ENCODE peak calls at places on chromosomes 6 and 20, in four cellular contexts. One of them, this sample, is unnamed.

GRCh38 chr6:116631379-116631990 is 15.2 kb downstream of the RSPH4A start:
- DNase-seq in NCI-H1436 treated with DMSO at 0.1 percent for 48 hours: no peak
- DNase-seq in epithelial cell of prostate: no peak
- DNase-seq in left cardiac atrium: no peak
- DNase-seq in this sample: no peak

GRCh38 chr6:42142118-42142835 is at the start of gene C6orf132:
- DNase-seq in NCI-H1436 treated with DMSO at 0.1 percent for 48 hours: no peak
- DNase-seq in epithelial cell of prostate: no peak
- DNase-seq in left cardiac atrium: peak; percentile 42
- DNase-seq in this sample: no peak

GRCh38 chr6:83309344-83309743 is 116.2 kb downstream of the RWDD2A start:
- DNase-seq in NCI-H1436 treated with DMSO at 0.1 percent for 48 hours: no peak
- DNase-seq in epithelial cell of prostate: no peak
- DNase-seq in left cardiac atrium: no peak
- DNase-seq in this sample: no peak

GRCh38 chr6:40894962-40895799 is 143.8 kb downstream of the UNC5CL start:
- DNase-seq in NCI-H1436 treated with DMSO at 0.1 percent for 48 hours: no peak
- DNase-seq in epithelial cell of prostate: no peak
- DNase-seq in left cardiac atrium: peak; percentile 64
- DNase-seq in this sample: no peak

GRCh38 chr6:113862112-113862511 is 5.0 kb downstream of the MARCKS start:
- DNase-seq in NCI-H1436 treated with DMSO at 0.1 percent for 48 hours: no peak
- DNase-seq in epithelial cell of prostate: no peak
- DNase-seq in left cardiac atrium: no peak
- DNase-seq in this sample: no peak

GRCh38 chr6:160991411-160992322 is at the start of gene MAP3K4:
- DNase-seq in NCI-H1436 treated with DMSO at 0.1 percent for 48 hours: no peak
- DNase-seq in epithelial cell of prostate: no peak
- DNase-seq in left cardiac atrium: peak; percentile 88
- DNase-seq in this sample: peak; percentile 57

GRCh38 chr6:9914951-9915350 is 499.9 kb downstream of the TFAP2A start:
- DNase-seq in NCI-H1436 treated with DMSO at 0.1 percent for 48 hours: no peak
- DNase-seq in epithelial cell of prostate: no peak
- DNase-seq in left cardiac atrium: no peak
- DNase-seq in this sample: no peak

GRCh38 chr6:16318538-16318937 is 80.2 kb downstream of the GMPR start:
- DNase-seq in NCI-H1436 treated with DMSO at 0.1 percent for 48 hours: no peak
- DNase-seq in epithelial cell of prostate: no peak
- DNase-seq in left cardiac atrium: no peak
- DNase-seq in this sample: no peak

GRCh38 chr6:138543648-138544047 is 44.4 kb upstream of the NHSL1 start:
- DNase-seq in NCI-H1436 treated with DMSO at 0.1 percent for 48 hours: no peak
- DNase-seq in epithelial cell of prostate: no peak
- DNase-seq in left cardiac atrium: no peak
- DNase-seq in this sample: no peak

GRCh38 chr6:154766993-154767392 is 33.8 kb downstream of the SCAF8 start:
- DNase-seq in NCI-H1436 treated with DMSO at 0.1 percent for 48 hours: no peak
- DNase-seq in epithelial cell of prostate: no peak
- DNase-seq in left cardiac atrium: no peak
- DNase-seq in this sample: no peak

GRCh38 chr6:19811397-19812079 is 25.6 kb upstream of the ID4 start:
- DNase-seq in NCI-H1436 treated with DMSO at 0.1 percent for 48 hours: no peak
- DNase-seq in epithelial cell of prostate: no peak
- DNase-seq in left cardiac atrium: no peak
- DNase-seq in this sample: no peak

GRCh38 chr20:1761116-1761515 is 103.5 kb upstream of the SIRPG start:
- DNase-seq in NCI-H1436 treated with DMSO at 0.1 percent for 48 hours: no peak
- DNase-seq in epithelial cell of prostate: peak; percentile 60
- DNase-seq in left cardiac atrium: no peak
- DNase-seq in this sample: no peak

GRCh38 chr6:54327631-54328030 is 19.4 kb downstream of the TINAG start:
- DNase-seq in NCI-H1436 treated with DMSO at 0.1 percent for 48 hours: no peak
- DNase-seq in epithelial cell of prostate: no peak
- DNase-seq in left cardiac atrium: no peak
- DNase-seq in this sample: no peak

GRCh38 chr6:114592506-114592905 is 249.7 kb upstream of the HS3ST5 start:
- DNase-seq in NCI-H1436 treated with DMSO at 0.1 percent for 48 hours: no peak
- DNase-seq in epithelial cell of prostate: no peak
- DNase-seq in left cardiac atrium: no peak
- DNase-seq in this sample: no peak

GRCh38 chr20:38872036-38872435 is 54.2 kb upstream of the FAM83D start:
- DNase-seq in NCI-H1436 treated with DMSO at 0.1 percent for 48 hours: no peak
- DNase-seq in epithelial cell of prostate: no peak
- DNase-seq in left cardiac atrium: no peak
- DNase-seq in this sample: no peak

GRCh38 chr20:13029687-13030510 is 21.1 kb downstream of the SPTLC3 start:
- DNase-seq in NCI-H1436 treated with DMSO at 0.1 percent for 48 hours: no peak
- DNase-seq in epithelial cell of prostate: peak; percentile 86
- DNase-seq in left cardiac atrium: peak; percentile 44
- DNase-seq in this sample: no peak

GRCh38 chr6:118394106-118394505 is 154.0 kb upstream of the PLN start:
- DNase-seq in NCI-H1436 treated with DMSO at 0.1 percent for 48 hours: no peak
- DNase-seq in epithelial cell of prostate: no peak
- DNase-seq in left cardiac atrium: no peak
- DNase-seq in this sample: no peak

GRCh38 chr6:30213999-30214982 is 1.1 kb upstream of the TRIM26 start:
- DNase-seq in NCI-H1436 treated with DMSO at 0.1 percent for 48 hours: no peak
- DNase-seq in epithelial cell of prostate: no peak
- DNase-seq in left cardiac atrium: peak; percentile 91
- DNase-seq in this sample: peak; percentile 57

GRCh38 chr6:14754636-14755513 is 491.0 kb upstream of the JARID2 start:
- DNase-seq in NCI-H1436 treated with DMSO at 0.1 percent for 48 hours: no peak
- DNase-seq in epithelial cell of prostate: no peak
- DNase-seq in left cardiac atrium: no peak
- DNase-seq in this sample: peak; percentile 54

GRCh38 chr6:2857580-2858337 is 16.1 kb upstream of the SERPINB1 start:
- DNase-seq in NCI-H1436 treated with DMSO at 0.1 percent for 48 hours: no peak
- DNase-seq in epithelial cell of prostate: no peak
- DNase-seq in left cardiac atrium: peak; percentile 74
- DNase-seq in this sample: peak; percentile 62

GRCh38 chr20:63560856-63561609 is 7.1 kb downstream of the FNDC11 start:
- DNase-seq in NCI-H1436 treated with DMSO at 0.1 percent for 48 hours: no peak
- DNase-seq in epithelial cell of prostate: no peak
- DNase-seq in left cardiac atrium: no peak
- DNase-seq in this sample: no peak

GRCh38 chr20:17044920-17045319 is 181.9 kb upstream of the PCSK2 start:
- DNase-seq in NCI-H1436 treated with DMSO at 0.1 percent for 48 hours: no peak
- DNase-seq in epithelial cell of prostate: no peak
- DNase-seq in left cardiac atrium: no peak
- DNase-seq in this sample: no peak

GRCh38 chr6:5998236-5998635 is 8.5 kb downstream of the NRN1 start:
- DNase-seq in NCI-H1436 treated with DMSO at 0.1 percent for 48 hours: no peak
- DNase-seq in epithelial cell of prostate: no peak
- DNase-seq in left cardiac atrium: no peak
- DNase-seq in this sample: no peak

GRCh38 chr6:21188505-21189223 is 404.9 kb upstream of the SOX4 start:
- DNase-seq in NCI-H1436 treated with DMSO at 0.1 percent for 48 hours: no peak
- DNase-seq in epithelial cell of prostate: peak; percentile 49
- DNase-seq in left cardiac atrium: no peak
- DNase-seq in this sample: no peak

GRCh38 chr6:108904731-108905130 is 56.5 kb downstream of the ARMC2 start:
- DNase-seq in NCI-H1436 treated with DMSO at 0.1 percent for 48 hours: no peak
- DNase-seq in epithelial cell of prostate: no peak
- DNase-seq in left cardiac atrium: no peak
- DNase-seq in this sample: no peak

GRCh38 chr6:116561377-116562018 is 7.9 kb downstream of the CALHM4 start:
- DNase-seq in NCI-H1436 treated with DMSO at 0.1 percent for 48 hours: peak; percentile 32
- DNase-seq in epithelial cell of prostate: peak; percentile 10
- DNase-seq in left cardiac atrium: peak; percentile 69
- DNase-seq in this sample: peak; percentile 37

GRCh38 chr20:46820682-46821081 is 74.0 kb upstream of the EYA2 start:
- DNase-seq in NCI-H1436 treated with DMSO at 0.1 percent for 48 hours: no peak
- DNase-seq in epithelial cell of prostate: no peak
- DNase-seq in left cardiac atrium: no peak
- DNase-seq in this sample: no peak

GRCh38 chr6:153449279-153449678 is 318.2 kb upstream of the RGS17 start:
- DNase-seq in NCI-H1436 treated with DMSO at 0.1 percent for 48 hours: no peak
- DNase-seq in epithelial cell of prostate: no peak
- DNase-seq in left cardiac atrium: no peak
- DNase-seq in this sample: no peak

GRCh38 chr6:44731485-44732095 is 344.1 kb downstream of the CDC5L start:
- DNase-seq in NCI-H1436 treated with DMSO at 0.1 percent for 48 hours: no peak
- DNase-seq in epithelial cell of prostate: no peak
- DNase-seq in left cardiac atrium: no peak
- DNase-seq in this sample: no peak

GRCh38 chr6:157706883-157707282 is 116.2 kb upstream of the SNX9 start:
- DNase-seq in NCI-H1436 treated with DMSO at 0.1 percent for 48 hours: no peak
- DNase-seq in epithelial cell of prostate: no peak
- DNase-seq in left cardiac atrium: no peak
- DNase-seq in this sample: no peak

GRCh38 chr20:25306991-25307903 is 59.4 kb downstream of the PYGB start:
- DNase-seq in NCI-H1436 treated with DMSO at 0.1 percent for 48 hours: no peak
- DNase-seq in epithelial cell of prostate: no peak
- DNase-seq in left cardiac atrium: no peak
- DNase-seq in this sample: no peak

GRCh38 chr6:154960299-154960796 is 34.8 kb upstream of the TIAM2 start:
- DNase-seq in NCI-H1436 treated with DMSO at 0.1 percent for 48 hours: no peak
- DNase-seq in epithelial cell of prostate: no peak
- DNase-seq in left cardiac atrium: peak; percentile 44
- DNase-seq in this sample: no peak

This sample was measured in activated T-helper 1 cell treated with anti-CD3 and anti-CD28 coated beads, Interleukin-2, amount 50 U/mL, for 16 hours.